ENCODE peak calls at places on chromosomes 16 and 17, in four cellular contexts. One of them, this sample, is unnamed.

GRCh38 chr16:74623214-74623842 is 16.4 kb upstream of the GLG1 start:
- DNase-seq in neuronal stem cell: peak; percentile 3
- DNase-seq in mucosa of descending colon: peak; percentile 15
- DNase-seq in T-cell: no peak
- DNase-seq in this sample: peak; percentile 43

GRCh38 chr16:77781091-77781490 is 7.3 kb upstream of the VAT1L start:
- DNase-seq in T-cell: no peak
- DNase-seq in neuronal stem cell: no peak
- DNase-seq in mucosa of descending colon: no peak
- DNase-seq in this sample: no peak

GRCh38 chr17:80777274-80777673 is 214.4 kb upstream of the CHMP6 start:
- DNase-seq in neuronal stem cell: no peak
- DNase-seq in mucosa of descending colon: no peak
- DNase-seq in T-cell: no peak
- DNase-seq in this sample: no peak

GRCh38 chr17:69018022-69018615 is 42.6 kb downstream of the ABCA9 start:
- DNase-seq in T-cell: no peak
- DNase-seq in neuronal stem cell: no peak
- DNase-seq in mucosa of descending colon: no peak
- DNase-seq in this sample: no peak

GRCh38 chr16:24013733-24014645 is 178.2 kb downstream of the PRKCB start:
- DNase-seq in neuronal stem cell: no peak
- DNase-seq in mucosa of descending colon: peak; percentile 66
- DNase-seq in T-cell: peak; percentile 74
- DNase-seq in this sample: no peak

GRCh38 chr16:56408379-56409098 is 16.8 kb downstream of the AMFR start:
- DNase-seq in mucosa of descending colon: peak; percentile 51
- DNase-seq in T-cell: no peak
- DNase-seq in neuronal stem cell: no peak
- DNase-seq in this sample: no peak

GRCh38 chr16:1167276-1168107 is 14.6 kb downstream of the CACNA1H start:
- DNase-seq in neuronal stem cell: peak; percentile 76
- DNase-seq in mucosa of descending colon: no peak
- DNase-seq in T-cell: no peak
- DNase-seq in this sample: no peak

GRCh38 chr17:77186141-77186604 is 45.4 kb downstream of the SEC14L1 start:
- DNase-seq in mucosa of descending colon: no peak
- DNase-seq in T-cell: no peak
- DNase-seq in neuronal stem cell: no peak
- DNase-seq in this sample: no peak

GRCh38 chr16:46607529-46607928 is 13.7 kb downstream of the SHCBP1 start:
- DNase-seq in neuronal stem cell: no peak
- DNase-seq in mucosa of descending colon: no peak
- DNase-seq in T-cell: no peak
- DNase-seq in this sample: peak; percentile 27

GRCh38 chr17:1650731-1651558 is 1.3 kb upstream of the RILP start:
- DNase-seq in neuronal stem cell: no peak
- DNase-seq in mucosa of descending colon: peak; percentile 79
- DNase-seq in T-cell: no peak
- DNase-seq in this sample: no peak

GRCh38 chr16:27229891-27230470 is 26.7 kb downstream of the KDM8 start:
- DNase-seq in neuronal stem cell: no peak
- DNase-seq in T-cell: no peak
- DNase-seq in mucosa of descending colon: no peak
- DNase-seq in this sample: no peak

This sample was measured in hepatic stellate cell.